ENCODE peak calls at places on chromosomes 4 and X, in six cellular contexts. J is epithelial cell of esophagus, O is fibroblast of the aortic adventitia, F is heart right ventricle, U is coronary artery, X is Peyer's patch. M is an unnamed sample.

GRCh38 chrX:150649096-150649870 is 43.9 kb upstream of the MTMR1 start:
- DNase-seq in F (no peak), U (no peak), J (no peak), O (peak), X (no peak), M (peak)

GRCh38 chr4:150126201-150126879 is 48.1 kb downstream of the DCLK2 start:
- DNase-seq in J (no peak), O (peak), X (no peak), F (no peak), U (no peak), M (peak)

GRCh38 chr4:81454498-81454897 is 17.2 kb downstream of the RASGEF1B start:
- DNase-seq in X (no peak), U (no peak), F (no peak), O (no peak), J (peak), M (no peak)

GRCh38 chr4:53861856-53862610 is 202.4 kb downstream of the CHIC2 start:
- DNase-seq in F (no peak), J (peak), U (no peak), O (peak), X (no peak), M (peak)

GRCh38 chrX:115018944-115019343 is 1.5 kb upstream of the IL13RA2 start:
- DNase-seq in J (peak), F (no peak), X (no peak), U (no peak), O (peak), M (no peak)

GRCh38 chr4:104494161-104494560 is 533 bp downstream of the CXXC4 start:
- DNase-seq in F (no peak), X (no peak), J (no peak), U (no peak), O (no peak), M (no peak)

GRCh38 chr4:3527914-3528876 is 4.0 kb downstream of the LRPAP1 start:
- DNase-seq in X (no peak), F (no peak), J (no peak), U (peak), O (no peak), M (no peak)

GRCh38 chrX:15600071-15600470 is 689 bp downstream of the ACE2 start:
- DNase-seq in X (no peak), F (no peak), O (no peak), U (no peak), J (no peak), M (no peak)

GRCh38 chrX:915427-916234 is 285.0 kb downstream of the SHOX start:
- DNase-seq in X (no peak), U (no peak), J (no peak), O (no peak), F (no peak), M (no peak)

GRCh38 chrX:63186137-63186536 is 165.0 kb downstream of the SPIN4 start:
- DNase-seq in U (no peak), X (no peak), O (no peak), J (no peak), F (no peak), M (no peak)

GRCh38 chr4:52838729-52839722 is 23.1 kb upstream of the RASL11B start:
- DNase-seq in J (no peak), F (no peak), X (no peak), U (no peak), O (no peak), M (no peak)

GRCh38 chr4:7381890-7382633 is 52.7 kb downstream of the PSAPL1 start:
- DNase-seq in U (peak), X (no peak), F (no peak), J (no peak), O (no peak), M (no peak)

GRCh38 chrX:9110808-9111207 is 76.9 kb upstream of the FAM9B start:
- DNase-seq in O (no peak), X (no peak), J (no peak), F (no peak), U (no peak), M (no peak)

GRCh38 chrX:45435481-45435880 is 234.8 kb upstream of the DIPK2B start:
- DNase-seq in F (no peak), O (no peak), U (no peak), J (peak), X (no peak), M (no peak)

GRCh38 chr4:126871810-126872209 is 760.9 kb upstream of the INTU start:
- DNase-seq in J (no peak), F (no peak), O (no peak), U (no peak), X (no peak), M (no peak)

GRCh38 chr4:138090145-138090917 is 151.8 kb downstream of the SLC7A11 start:
- DNase-seq in U (no peak), O (peak), X (no peak), F (peak), J (peak), M (peak)

GRCh38 chrX:111857534-111857933 is 18.4 kb upstream of the TRPC5OS start:
- DNase-seq in X (no peak), U (no peak), J (no peak), F (no peak), O (no peak), M (no peak)

GRCh38 chr4:82372502-82372873 is 1.3 kb downstream of the HNRNPD start:
- DNase-seq in F (no peak), J (peak), X (no peak), O (no peak), U (no peak), M (no peak)

GRCh38 chr4:80126435-80126834 is 53.4 kb upstream of the ANTXR2 start:
- DNase-seq in X (no peak), J (no peak), U (no peak), O (no peak), F (no peak), M (no peak)

GRCh38 chr4:119735136-119735770 is 106.6 kb upstream of the PDE5A start:
- DNase-seq in U (no peak), J (peak), O (peak), F (no peak), X (no peak), M (peak)

GRCh38 chrX:107102980-107103379 is 15.6 kb downstream of the RBM41 start:
- DNase-seq in U (no peak), X (no peak), O (peak), F (no peak), J (peak), M (peak)

GRCh38 chr4:185559913-185560281 is 24.6 kb upstream of the PDLIM3 start:
- DNase-seq in U (no peak), J (peak), O (peak), X (no peak), F (no peak), M (peak)

GRCh38 chr4:90137545-90137944 is 10.4 kb downstream of the CCSER1 start:
- DNase-seq in X (no peak), O (no peak), J (peak), U (no peak), F (no peak), M (no peak)

GRCh38 chr4:13654158-13654797 is 26.8 kb upstream of the BOD1L1 start:
- DNase-seq in F (peak), U (peak), X (peak), O (peak), J (peak), M (peak)

GRCh38 chrX:154412468-154412867 is 1.1 kb downstream of the TAFAZZIN start:
- DNase-seq in F (peak), J (peak), U (no peak), X (no peak), O (no peak), M (no peak)
- H3K4me3 ChIP-seq in F (peak), J (peak), U (peak), X (peak), O (peak), M (peak)

DNA sequence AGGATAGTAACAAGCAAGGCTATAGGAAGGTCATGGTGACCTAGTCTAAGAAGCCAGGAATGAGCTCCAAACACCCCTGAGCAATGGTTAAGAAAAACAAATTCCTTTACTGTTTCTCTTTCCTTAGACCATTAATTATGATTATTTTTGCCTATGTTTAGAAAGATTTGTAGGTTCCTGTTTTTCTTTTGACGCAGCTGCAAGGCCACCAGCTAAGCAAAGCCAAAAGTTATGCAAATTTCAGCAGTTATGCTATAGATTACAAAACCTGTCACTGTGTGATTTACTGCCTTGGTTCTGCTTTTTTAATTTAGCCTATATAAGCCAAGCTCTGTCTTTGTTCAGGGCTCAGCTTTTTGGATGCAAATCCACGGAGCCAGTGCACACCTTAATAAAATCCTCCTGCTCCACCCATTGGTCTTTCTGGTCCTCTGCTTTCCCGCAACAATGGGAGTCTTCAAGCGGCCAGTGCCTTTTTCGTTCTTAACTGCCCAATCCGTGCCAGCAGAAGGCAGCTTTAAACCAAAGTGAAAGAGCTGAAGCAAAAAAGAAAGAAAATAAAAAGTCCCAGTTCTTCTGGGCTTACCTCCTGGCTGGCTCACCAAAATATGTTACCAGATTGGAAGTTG is 1.4 kb upstream of the CEP135 start:
- DNase-seq in F (no peak), X (no peak), O (peak), U (no peak), J (no peak), M (no peak)
- H3K4me3 ChIP-seq in F (peak), X (peak), O (peak), U (peak), J (no peak), M (peak)

GRCh38 chr4:169658970-169659735 is 38.8 kb downstream of the CLCN3 start:
- DNase-seq in X (no peak), F (no peak), U (no peak), O (peak), J (peak), M (no peak)
- H3K4me3 ChIP-seq in X (peak), F (peak), U (peak), O (peak), J (peak), M (peak)

GRCh38 chr4:73544620-73545019 is 63.1 kb downstream of the AFM start:
- DNase-seq in O (no peak), J (no peak), U (no peak), F (no peak), X (no peak), M (no peak)
- H3K4me3 ChIP-seq in O (no peak), J (no peak), U (no peak), F (no peak), X (no peak), M (no peak)

GRCh38 chr4:21097026-21097425 is 396.8 kb downstream of the PACRGL start:
- DNase-seq in X (no peak), O (no peak), F (no peak), U (no peak), J (peak), M (no peak)

GRCh38 chr4:21102667-21103066 is 402.4 kb downstream of the PACRGL start:
- DNase-seq in X (no peak), U (no peak), O (no peak), F (no peak), J (no peak), M (peak)

DNA sequence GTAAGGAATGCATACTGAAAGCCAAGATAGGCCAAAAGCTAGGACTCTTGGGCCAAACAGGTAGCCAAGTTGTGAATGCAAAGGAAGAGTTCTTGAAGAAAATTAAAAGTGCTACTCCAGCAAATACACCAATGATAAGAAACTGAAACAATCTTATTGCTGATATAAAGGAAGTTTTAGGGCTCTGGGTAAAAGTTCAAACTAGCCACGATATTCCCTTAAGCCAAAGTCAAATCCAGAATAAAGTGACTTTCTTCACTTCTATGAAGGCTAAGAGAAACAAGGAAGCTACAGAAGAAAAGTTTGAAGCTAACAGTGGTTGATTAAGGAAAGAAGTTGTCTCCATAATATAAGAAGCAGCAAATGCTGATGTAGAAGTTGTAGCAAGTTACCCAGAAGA is 397.6 kb downstream of the PACRGL start:
- DNase-seq in J (no peak), O (no peak), X (no peak), U (no peak), F (no peak), M (no peak)
- H3K4me3 ChIP-seq in J (no peak), O (no peak), X (no peak), U (no peak), F (no peak), M (no peak)

GRCh38 chrX:132480581-132481203 is 8.1 kb downstream of the MBNL3 start:
- DNase-seq in F (no peak), X (peak), J (peak), O (peak), U (no peak), M (peak)
- H3K4me3 ChIP-seq in F (peak), X (peak), J (peak), O (no peak), U (peak), M (no peak)

M was measured in astrocyte of the spinal cord.